ENCODE peak calls at places on chromosome 11, in six cellular contexts. K is WTC11, P is A549, N is SK-N-SH, V is IMR-90, Z is K562. L is an unnamed sample.

GRCh38 chr11:38640854-38641253 is 2042.8 kb upstream of the RAG2 start:
- DNase-seq in N (no peak), P (no peak), V (no peak), Z (no peak), K (no peak), L (no peak)

GRCh38 chr11:121909571-121909970 is 206.4 kb downstream of the BLID start:
- DNase-seq in N (no peak), Z (no peak), V (no peak), P (no peak), K (no peak), L (no peak)

GRCh38 chr11:12731841-12732336 is 57.7 kb downstream of the TEAD1 start:
- DNase-seq in N (no peak), P (no peak), K (no peak), Z (no peak), V (peak), L (no peak)

GRCh38 chr11:93532285-93532789 is 10.9 kb downstream of the SMCO4 start:
- DNase-seq in N (no peak), P (no peak), V (peak), K (no peak), Z (no peak), L (no peak)

GRCh38 chr11:18748766-18749375 is 22.9 kb upstream of the IGSF22 start:
- DNase-seq in N (no peak), K (no peak), V (peak), Z (no peak), P (no peak), L (no peak)

GRCh38 chr11:46175401-46176002 is 54.2 kb upstream of the PHF21A start:
- DNase-seq in V (no peak), Z (no peak), K (no peak), P (no peak), N (no peak), L (no peak)

GRCh38 chr11:108609681-108610080 is 16.1 kb upstream of the EXPH5 start:
- DNase-seq in Z (no peak), V (peak), N (no peak), P (peak), K (no peak), L (no peak)

GRCh38 chr11:74154621-74155281 is 16.1 kb downstream of the C2CD3 start:
- DNase-seq in K (no peak), N (no peak), Z (no peak), V (no peak), P (peak), L (no peak)

GRCh38 chr11:121213568-121213893 is 79.0 kb upstream of the SC5D start:
- DNase-seq in N (no peak), P (no peak), V (no peak), K (no peak), Z (no peak), L (no peak)

GRCh38 chr11:35235944-35236666 is 97.1 kb downstream of the CD44 start:
- DNase-seq in Z (no peak), V (no peak), N (no peak), K (no peak), P (peak), L (no peak)

GRCh38 chr11:118928870-118929495 is 3.3 kb upstream of the BCL9L start:
- DNase-seq in P (peak), V (peak), N (peak), K (no peak), Z (peak), L (peak)

GRCh38 chr11:131609317-131609716 is 238.9 kb downstream of the NTM start:
- DNase-seq in P (no peak), V (peak), N (no peak), K (no peak), Z (no peak), L (no peak)

GRCh38 chr11:70068345-70068744 is 9.8 kb upstream of the ANO1 start:
- DNase-seq in K (no peak), V (no peak), P (no peak), Z (no peak), N (peak), L (no peak)

GRCh38 chr11:48043111-48043997 is 63.0 kb downstream of the PTPRJ start:
- DNase-seq in K (no peak), V (no peak), Z (no peak), P (no peak), N (no peak), L (no peak)

GRCh38 chr11:102551188-102551781 is 20.7 kb upstream of the MMP7 start:
- DNase-seq in V (no peak), Z (no peak), N (no peak), P (no peak), K (no peak), L (no peak)

GRCh38 chr11:44143987-44144909 is 48.8 kb downstream of the EXT2 start:
- DNase-seq in N (no peak), P (no peak), K (no peak), Z (no peak), V (no peak), L (no peak)

GRCh38 chr11:2844116-2844515 is 41.5 kb downstream of the CDKN1C start:
- DNase-seq in V (no peak), N (no peak), Z (no peak), K (no peak), P (no peak), L (no peak)

GRCh38 chr11:16226245-16226644 is 130.1 kb downstream of the SOX6 start:
- DNase-seq in V (peak), N (peak), Z (peak), K (no peak), P (peak), L (peak)

GRCh38 chr11:118514103-118514502 is 13.2 kb upstream of the TTC36 start:
- DNase-seq in Z (no peak), V (no peak), P (no peak), K (no peak), N (no peak), L (no peak)

GRCh38 chr11:46912526-46913150 is 5.7 kb downstream of the LRP4 start:
- DNase-seq in N (peak), P (no peak), V (no peak), Z (no peak), K (peak), L (no peak)

GRCh38 chr11:119148855-119149370 is at the start of gene ABCG4:
- DNase-seq in P (no peak), K (peak), Z (no peak), V (no peak), N (peak), L (no peak)

GRCh38 chr11:64878494-64879225 is at the start of gene EHD1:
- DNase-seq in V (peak), K (peak), P (peak), Z (peak), N (peak), L (peak)

GRCh38 chr11:35783803-35784202 is 121.2 kb downstream of the TRIM44 start:
- DNase-seq in N (no peak), V (no peak), K (no peak), Z (no peak), P (no peak), L (no peak)

GRCh38 chr11:47861762-47862161 is 13.6 kb upstream of the NUP160 start:
- DNase-seq in N (no peak), Z (peak), K (no peak), V (peak), P (peak), L (no peak)

GRCh38 chr11:134331565-134332188 is at the start of gene GLB1L2:
- DNase-seq in P (peak), V (no peak), N (peak), K (peak), Z (peak), L (peak)

GRCh38 chr11:20159680-20160381 is 444 bp downstream of the DBX1 start:
- DNase-seq in V (no peak), Z (no peak), P (no peak), K (peak), N (peak), L (no peak)

GRCh38 chr11:81888391-81888790 is 845.3 kb downstream of the FAM181B start:
- DNase-seq in V (no peak), P (no peak), N (no peak), K (no peak), Z (no peak), L (no peak)

GRCh38 chr11:33779849-33780528 is 5.7 kb upstream of the FBXO3 start:
- DNase-seq in K (no peak), P (no peak), N (no peak), V (peak), Z (no peak), L (peak)

GRCh38 chr11:2781413-2782274 is 81.8 kb upstream of the KCNQ1OT1 start:
- DNase-seq in V (peak), N (no peak), Z (peak), K (peak), P (no peak), L (no peak)

GRCh38 chr11:26583550-26583949 is 11.5 kb upstream of the MUC15 start:
- DNase-seq in V (no peak), P (peak), K (no peak), Z (no peak), N (no peak), L (no peak)

GRCh38 chr11:46352063-46352841 is 5.0 kb downstream of the DGKZ start:
- DNase-seq in Z (peak), P (peak), N (peak), K (peak), V (no peak), L (no peak)

DNA sequence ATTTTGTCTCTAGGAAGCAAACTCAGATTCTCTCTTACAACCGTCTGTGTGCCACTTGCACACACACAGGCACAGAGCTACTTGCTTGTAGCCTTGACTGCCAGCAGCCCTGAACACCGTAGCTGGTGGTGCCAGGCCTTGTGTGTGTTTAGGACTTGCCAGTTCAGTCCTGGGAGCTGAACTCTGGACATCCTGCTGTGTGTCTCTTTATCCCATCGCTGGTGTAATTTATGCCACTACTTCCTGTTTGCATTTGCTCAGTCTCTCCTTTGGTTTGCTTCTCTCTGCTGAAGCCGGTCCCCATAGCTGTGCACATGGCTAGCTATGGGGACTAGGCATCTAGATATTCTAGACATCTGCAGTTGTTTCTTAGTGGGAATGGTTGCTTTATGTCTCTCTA is 24.0 kb downstream of the MARK2 start:
- DNase-seq in P (peak), Z (no peak), K (no peak), N (no peak), V (no peak), L (peak)
- TF ChIP-seq USF2 in P (no peak), Z (no peak), K (no peak), N (no peak), V (no peak), L (no peak)

DNA sequence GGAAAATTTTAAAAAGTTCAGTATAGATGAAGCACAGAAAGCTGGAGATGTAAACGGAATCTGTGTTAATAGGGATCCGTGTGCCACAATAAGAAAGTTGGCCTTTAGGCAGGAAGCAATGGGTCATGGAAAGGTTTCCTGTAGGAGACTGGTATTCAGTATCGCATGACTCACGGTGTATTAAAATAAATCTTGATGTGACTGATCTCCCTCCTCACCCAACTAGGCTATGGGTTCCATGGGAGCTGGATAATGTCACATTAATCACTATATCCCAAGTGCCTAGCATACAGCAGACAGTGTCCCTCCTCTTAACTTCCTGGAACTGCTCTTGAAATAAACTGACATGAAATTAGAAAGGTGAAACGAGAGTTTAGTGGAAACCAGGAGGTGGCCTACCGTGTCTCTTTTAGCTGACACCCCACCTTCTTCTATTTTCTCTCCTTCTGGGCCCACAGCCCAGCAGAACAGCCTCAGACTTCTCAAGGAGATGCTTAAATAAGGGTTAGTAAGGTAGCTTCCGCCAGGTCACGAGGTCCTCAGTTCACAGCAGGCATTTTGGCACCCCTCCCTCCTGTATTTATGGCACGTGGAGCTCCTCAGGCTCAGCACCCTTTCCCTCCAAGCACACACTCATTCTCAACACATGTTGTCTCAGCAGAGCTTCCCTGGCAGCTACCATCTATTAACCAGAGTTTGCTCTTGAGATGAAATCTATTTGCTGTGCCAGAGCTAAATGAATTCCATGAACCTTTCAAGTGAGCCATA is 118.8 kb downstream of the NXPE2 start:
- DNase-seq in Z (no peak), V (no peak), P (no peak), K (no peak), N (no peak), L (no peak)
- TF ChIP-seq USF2 in Z (no peak), V (no peak), P (no peak), K (no peak), N (no peak), L (no peak)

GRCh38 chr11:92225563-92226308 is 1.1 kb downstream of the FAT3 start:
- DNase-seq in N (peak), V (no peak), K (peak), Z (no peak), P (no peak), L (no peak)

GRCh38 chr11:92225206-92225562 is 566 bp downstream of the FAT3 start:
- DNase-seq in V (no peak), P (no peak), K (no peak), Z (no peak), N (no peak), L (no peak)

GRCh38 chr11:92222701-92223100 is 1.9 kb upstream of the FAT3 start:
- DNase-seq in K (no peak), V (no peak), Z (no peak), P (no peak), N (no peak), L (no peak)

GRCh38 chr11:92226331-92227232 is 2.0 kb downstream of the FAT3 start:
- DNase-seq in N (peak), K (peak), P (no peak), V (no peak), Z (no peak), L (no peak)

DNA sequence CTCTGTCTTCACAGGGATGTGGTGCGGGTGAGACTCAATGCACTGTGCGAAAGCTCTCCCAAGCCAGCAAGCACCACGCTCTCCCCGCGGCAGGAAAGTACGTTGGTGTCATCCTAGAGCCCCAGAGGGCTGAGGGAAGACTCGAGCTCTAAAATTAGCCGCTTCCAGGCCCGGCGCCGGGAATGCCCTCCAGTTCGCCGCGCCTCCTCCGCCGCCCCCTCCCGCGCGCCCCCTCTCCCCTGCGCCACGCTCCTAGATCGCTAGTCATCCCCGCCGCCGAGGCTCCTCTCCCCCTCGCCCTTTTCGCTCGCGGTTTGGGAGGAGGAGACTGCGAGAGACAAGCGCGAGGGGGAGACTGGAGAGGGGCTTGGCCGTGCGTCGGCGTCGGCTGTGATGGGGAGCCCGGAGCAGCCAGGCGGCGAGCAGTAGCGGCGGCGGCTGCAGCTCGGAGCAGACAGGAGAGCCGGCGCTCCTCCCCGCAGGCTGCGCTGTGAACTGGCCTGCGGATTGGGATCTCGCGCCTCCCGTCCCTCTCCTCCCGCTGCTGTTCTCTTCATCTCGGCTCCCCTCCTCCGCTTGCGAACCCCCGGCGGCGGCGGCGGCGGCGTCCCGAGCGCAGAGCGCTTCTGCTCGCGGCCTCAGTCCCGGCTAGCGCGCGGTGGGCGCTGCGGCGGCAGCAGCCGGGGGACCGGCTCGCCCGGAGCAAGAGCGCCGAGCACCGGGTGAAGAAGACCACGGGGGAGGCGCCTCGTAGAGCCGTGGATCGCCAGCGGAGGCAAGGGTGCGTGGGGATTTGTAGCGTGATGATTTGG is at the start of gene FAT3:
- DNase-seq in V (peak), K (peak), N (peak), P (peak), Z (no peak), L (no peak)
- TF ChIP-seq USF2 in V (no peak), K (no peak), N (no peak), P (no peak), Z (no peak), L (no peak)

DNA sequence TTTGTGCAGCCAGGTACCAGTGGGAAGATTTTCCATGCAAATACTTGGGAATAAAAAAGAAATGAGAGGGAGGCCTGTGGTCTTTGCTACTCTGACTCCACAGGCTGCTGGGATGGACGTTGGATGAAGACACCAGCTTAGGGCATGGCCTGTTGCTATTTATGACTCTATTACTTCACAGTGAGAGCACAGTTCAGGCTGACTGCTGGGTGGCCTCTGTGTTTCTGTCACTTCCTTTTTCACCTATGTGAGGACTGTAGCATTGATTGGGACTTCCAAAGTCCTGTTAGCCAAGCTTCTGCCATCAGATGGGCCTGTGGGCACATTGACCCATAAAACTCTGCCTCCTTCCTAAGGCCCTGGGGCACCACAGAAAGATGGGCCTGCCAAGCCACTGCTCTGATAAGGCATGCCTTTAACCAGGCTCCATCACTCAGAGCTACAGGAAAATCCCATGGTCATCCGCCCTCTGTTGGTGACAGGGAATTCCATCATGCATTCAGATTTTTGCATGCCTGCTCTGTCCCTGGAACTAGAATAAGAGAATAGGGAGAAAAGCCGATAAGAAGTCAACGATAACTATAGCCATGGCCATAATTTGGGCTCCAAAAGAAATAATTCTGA is 64.6 kb downstream of the KCNJ1 start:
- DNase-seq in V (no peak), P (peak), N (peak), K (peak), Z (peak), L (no peak)
- TF ChIP-seq USF2 in V (no peak), P (no peak), N (no peak), K (no peak), Z (no peak), L (no peak)

DNA sequence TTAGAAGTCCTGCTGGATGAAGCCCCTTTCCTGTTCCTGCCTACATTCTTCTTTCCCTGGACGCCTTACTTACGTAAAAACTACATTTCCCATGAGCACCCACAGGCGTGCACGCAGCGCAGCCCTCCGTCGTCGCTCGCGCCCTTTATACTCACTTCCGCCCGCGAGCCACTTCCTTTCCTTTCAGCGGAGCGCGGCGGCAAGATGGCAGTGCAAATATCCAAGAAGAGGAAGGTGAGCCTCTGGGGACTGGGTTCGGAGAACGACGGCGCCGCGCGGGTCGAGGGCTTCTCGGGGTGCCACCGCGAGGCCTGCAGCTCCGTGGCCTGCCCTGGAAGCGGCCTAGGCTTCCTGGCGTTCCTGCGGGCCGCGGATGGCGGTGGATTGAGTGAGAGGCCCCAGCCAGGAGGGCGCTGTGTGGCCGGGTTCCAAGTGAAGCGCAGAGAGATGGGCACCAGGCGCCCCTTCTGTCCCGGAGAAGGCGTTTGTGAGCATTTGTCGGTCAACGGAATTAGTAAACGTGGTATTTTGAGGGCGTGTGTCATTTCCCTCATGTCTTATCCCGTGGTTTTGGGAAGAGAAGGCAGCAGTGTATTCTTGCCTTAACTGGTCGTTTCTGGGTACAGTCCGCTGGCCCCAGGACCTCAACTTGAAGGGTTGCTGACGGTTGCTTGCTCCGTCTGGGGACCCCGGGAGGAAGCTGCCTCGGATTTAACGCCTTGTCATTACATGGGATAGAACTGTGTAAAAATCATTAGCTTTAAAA is at the start of gene RPS3:
- DNase-seq in K (peak), P (peak), V (peak), Z (peak), N (peak), L (peak)
- TF ChIP-seq USF2 in K (no peak), P (no peak), V (peak), Z (no peak), N (no peak), L (no peak)

DNA sequence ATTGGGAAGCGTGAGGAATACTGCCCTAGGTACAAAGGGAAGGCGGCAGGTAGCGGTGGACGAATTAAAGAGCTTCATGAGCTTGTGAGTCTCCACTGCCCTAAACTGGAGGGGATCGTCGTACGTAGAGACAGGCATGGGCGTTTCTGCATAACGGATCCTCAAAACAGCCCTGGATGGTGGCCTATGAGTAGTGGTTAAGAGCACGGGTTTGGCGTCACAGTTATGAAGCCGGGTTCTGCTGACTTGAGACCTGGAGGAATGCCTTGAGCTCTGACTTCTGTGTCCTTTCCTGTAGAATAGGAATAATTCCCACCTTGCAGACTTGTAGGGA is 335 bp downstream of the TMEM138 start:
- DNase-seq in V (peak), K (no peak), Z (peak), P (peak), N (peak), L (peak)
- TF ChIP-seq USF2 in V (no peak), K (no peak), Z (no peak), P (no peak), N (no peak), L (no peak)

L was measured in HepG2.